ENCODE peak calls at places on chromosomes 16 and 17, in six cellular contexts. W is upper lobe of right lung; A is HCT116; U is activated CD4-positive, CD25-positive, alpha-beta regulatory T cell treated with anti-CD3 and anti-CD28 coated beads, Interleukin-2, amount 50 U/mL, for 24 hours; H is activated naive CD8-positive, alpha-beta T cell treated with anti-CD3 and anti-CD28 coated beads, Interleukin-2, amount 50 U/mL, for 24 hours; V is left cardiac atrium. R is an unnamed sample.

GRCh38 chr17:29412780-29413565 is 22.8 kb downstream of the TAOK1 start:
- ATAC-seq in W (peak; percentile 70), A (no peak), U (peak; percentile 69), H (peak; percentile 86), V (no peak), R (peak; percentile 98)

GRCh38 chr17:40597168-40598020 is 32.1 kb upstream of the CCR7 start:
- ATAC-seq in W (no peak), A (no peak), U (peak; percentile 3), H (no peak), V (no peak), R (peak; percentile 6)

GRCh38 chr16:15827709-15828343 is 29.0 kb downstream of the MYH11 start:
- ATAC-seq in W (no peak), A (no peak), U (no peak), H (no peak), V (no peak), R (no peak)

GRCh38 chr17:75635610-75636202 is 2.5 kb downstream of the SMIM5 start:
- ATAC-seq in W (peak; percentile 9), A (no peak), U (no peak), H (no peak), V (peak; percentile 24), R (no peak)

GRCh38 chr17:50053654-50053960 is 2.3 kb upstream of the ITGA3 start:
- ATAC-seq in W (no peak), A (no peak), U (no peak), H (no peak), V (no peak), R (no peak)

GRCh38 chr17:6761817-6762216 is 6.0 kb downstream of the XAF1 start:
- ATAC-seq in W (no peak), A (no peak), U (no peak), H (no peak), V (no peak), R (no peak)

GRCh38 chr17:58153046-58153445 is 4.9 kb downstream of the OR4D1 start:
- ATAC-seq in W (peak; percentile 57), A (no peak), U (no peak), H (peak; percentile 83), V (peak; percentile 47), R (peak; percentile 52)

GRCh38 chr17:49633762-49634486 is 44.0 kb downstream of the SPOP start:
- ATAC-seq in W (no peak), A (no peak), U (no peak), H (no peak), V (no peak), R (no peak)

GRCh38 chr17:63571632-63572310 is 21.5 kb downstream of the DCAF7 start:
- ATAC-seq in W (no peak), A (no peak), U (peak; percentile 55), H (peak; percentile 68), V (no peak), R (peak; percentile 89)

GRCh38 chr16:65991149-65991701 is 375.3 kb upstream of the CDH5 start:
- ATAC-seq in W (no peak), A (no peak), U (no peak), H (no peak), V (no peak), R (no peak)

GRCh38 chr17:35735036-35735805 is 3.8 kb downstream of the RASL10B start:
- ATAC-seq in W (no peak), A (no peak), U (no peak), H (no peak), V (no peak), R (no peak)

GRCh38 chr17:34420254-34420766 is 57.3 kb upstream of the CCL1 start:
- ATAC-seq in W (peak; percentile 84), A (peak; percentile 84), U (peak; percentile 56), H (no peak), V (peak; percentile 71), R (peak; percentile 37)

GRCh38 chr16:47925811-47926460 is 229.9 kb downstream of the ABCC12 start:
- ATAC-seq in W (no peak), A (no peak), U (no peak), H (no peak), V (no peak), R (no peak)

GRCh38 chr16:3785413-3785812 is 68.1 kb upstream of the TRAP1 start:
- ATAC-seq in W (no peak), A (no peak), U (no peak), H (no peak), V (no peak), R (no peak)

GRCh38 chr17:7034955-7035590 is 742 bp upstream of the SLC16A13 start:
- ATAC-seq in W (peak; percentile 15), A (peak; percentile 23), U (peak; percentile 40), H (peak; percentile 72), V (peak; percentile 31), R (peak; percentile 57)

GRCh38 chr16:48720266-48720665 is 110.3 kb upstream of the N4BP1 start:
- ATAC-seq in W (no peak), A (no peak), U (no peak), H (no peak), V (no peak), R (no peak)

GRCh38 chr17:5788266-5788900 is 204.1 kb upstream of the NLRP1 start:
- ATAC-seq in W (no peak), A (no peak), U (no peak), H (peak; percentile 33), V (no peak), R (no peak)

GRCh38 chr16:79209308-79209707 is 391.2 kb downstream of the MAF start:
- ATAC-seq in W (no peak), A (no peak), U (no peak), H (no peak), V (no peak), R (no peak)

GRCh38 chr16:85612191-85612800 is 826 bp upstream of the GSE1 start:
- ATAC-seq in W (peak; percentile 52), A (peak; percentile 52), U (no peak), H (no peak), V (peak; percentile 29), R (peak; percentile 10)

GRCh38 chr17:43171761-43172487 is 910 bp downstream of the NBR1 start:
- ATAC-seq in W (peak; percentile 3), A (no peak), U (no peak), H (no peak), V (no peak), R (no peak)

GRCh38 chr16:55009581-55009980 is 78.9 kb downstream of the IRX5 start:
- ATAC-seq in W (no peak), A (no peak), U (no peak), H (no peak), V (no peak), R (no peak)

GRCh38 chr17:57993471-57994365 is 5.7 kb upstream of the VEZF1 start:
- ATAC-seq in W (peak; percentile 23), A (no peak), U (no peak), H (no peak), V (no peak), R (no peak)

GRCh38 chr17:15039366-15039765 is 225.8 kb downstream of the PMP22 start:
- ATAC-seq in W (no peak), A (no peak), U (no peak), H (no peak), V (no peak), R (no peak)

GRCh38 chr16:69270395-69270794 is 40.8 kb upstream of the VPS4A start:
- ATAC-seq in W (no peak), A (no peak), U (no peak), H (no peak), V (no peak), R (no peak)

GRCh38 chr16:50195276-50195675 is 42.2 kb downstream of the TENT4B start:
- ATAC-seq in W (peak; percentile 55), A (no peak), U (no peak), H (no peak), V (no peak), R (peak; percentile 39)

GRCh38 chr16:84585886-84586285 is 32.0 kb downstream of the COTL1 start:
- ATAC-seq in W (peak; percentile 60), A (peak; percentile 95), U (no peak), H (no peak), V (peak; percentile 47), R (no peak)

GRCh38 chr17:57538730-57539456 is 206.2 kb downstream of the CCDC182 start:
- ATAC-seq in W (no peak), A (no peak), U (no peak), H (no peak), V (no peak), R (no peak)

GRCh38 chr17:36092228-36092627 is 2.3 kb upstream of the CCL3 start:
- ATAC-seq in W (no peak), A (no peak), U (peak; percentile 55), H (peak; percentile 63), V (no peak), R (peak; percentile 50)

GRCh38 chr16:66116163-66116792 is 250.2 kb upstream of the CDH5 start:
- ATAC-seq in W (no peak), A (no peak), U (no peak), H (no peak), V (no peak), R (no peak)

GRCh38 chr16:50613281-50613991 is 65.2 kb downstream of the NKD1 start:
- ATAC-seq in W (no peak), A (no peak), U (no peak), H (no peak), V (peak; percentile 60), R (no peak)

GRCh38 chr17:73203135-73203787 is 10.4 kb downstream of the COG1 start:
- ATAC-seq in W (peak; percentile 54), A (no peak), U (no peak), H (peak; percentile 57), V (peak; percentile 64), R (peak; percentile 44)